ENCODE peak calls at places on chromosomes 11 and 22, in ten cellular contexts. O is mucosa of gallbladder; N is stimulated activated CD4-positive, alpha-beta T cell treated with anti-CD3 and anti-CD28 coated beads, Interleukin-15, amount 100 ng/mL, for 1 hour; P is psoas muscle; T is epithelial cell of esophagus; M is GM03348; R is GM04503; Q is stimulated activated naive CD8-positive, alpha-beta T cell treated with anti-CD3 and anti-CD28 coated beads, Interleukin-15, Interleukin-2, amounts not matched to agents 100 U/mL and 50 U/mL, for 24 hours; Z is CD4-positive, CD25-positive, alpha-beta regulatory T cell; W is nephron progenitor cell. D is an unnamed sample.

GRCh38 chr11:104657083-104657482 is 241.2 kb downstream of the CASP12 start:
- DNase-seq in Z (no peak), N (no peak), W (no peak), P (no peak), M (no peak), Q (no peak), O (no peak), T (no peak), R (no peak), D (no peak)

GRCh38 chr22:22720201-22720723 is 75.8 kb downstream of the GGTLC2 start:
- DNase-seq in W (peak), O (peak), M (peak), T (peak), Z (peak), Q (peak), R (no peak), N (no peak), P (no peak), D (peak)

GRCh38 chr11:75341583-75341982 is 9.9 kb downstream of the ARRB1 start:
- DNase-seq in N (no peak), P (no peak), M (no peak), Z (no peak), T (no peak), R (no peak), Q (no peak), W (no peak), O (no peak), D (no peak)

GRCh38 chr22:29780781-29781676 is 13.9 kb downstream of the UQCR10 start:
- DNase-seq in W (no peak), Z (no peak), R (peak), M (peak), T (peak), P (no peak), N (no peak), O (no peak), Q (no peak), D (no peak)

GRCh38 chr22:38397189-38398097 is 57.6 kb downstream of the KCNJ4 start:
- DNase-seq in Q (peak), T (peak), W (peak), O (no peak), M (peak), R (no peak), P (no peak), N (no peak), Z (no peak), D (no peak)

GRCh38 chr11:64251722-64251985 is 324 bp downstream of the PLCB3 start:
- DNase-seq in M (no peak), R (no peak), Q (no peak), T (no peak), N (no peak), W (no peak), Z (no peak), O (no peak), P (no peak), D (no peak)

GRCh38 chr22:23388492-23389009 is 191.5 kb downstream of the IGLL1 start:
- DNase-seq in W (no peak), T (no peak), N (no peak), M (no peak), P (no peak), R (no peak), Z (no peak), Q (no peak), O (no peak), D (no peak)

GRCh38 chr11:69361466-69361865 is 67.5 kb downstream of the MYEOV start:
- DNase-seq in Z (no peak), P (no peak), N (no peak), Q (no peak), T (no peak), R (no peak), M (no peak), O (no peak), W (no peak), D (no peak)

GRCh38 chr22:38443675-38444521 is 11.1 kb downstream of the KCNJ4 start:
- DNase-seq in T (peak), O (no peak), M (no peak), R (no peak), W (no peak), P (no peak), Z (no peak), N (no peak), Q (no peak), D (no peak)

GRCh38 chr22:28899199-28899853 is 16.0 kb downstream of the ZNRF3 start:
- DNase-seq in N (no peak), W (no peak), T (peak), M (peak), Q (peak), P (no peak), O (no peak), R (no peak), Z (peak), D (no peak)

GRCh38 chr11:130092661-130093060 is 23.0 kb downstream of the APLP2 start:
- DNase-seq in Q (no peak), W (no peak), R (no peak), O (no peak), P (no peak), T (no peak), Z (no peak), N (no peak), M (no peak), D (no peak)

GRCh38 chr11:118928870-118929495 is 3.3 kb upstream of the BCL9L start:
- DNase-seq in T (peak), W (peak), P (no peak), R (no peak), Q (peak), Z (no peak), N (no peak), O (no peak), M (peak), D (no peak)

GRCh38 chr11:120663142-120663541 is 151.6 kb downstream of the GRIK4 start:
- DNase-seq in Q (no peak), O (no peak), N (no peak), M (no peak), W (no peak), T (no peak), Z (no peak), P (no peak), R (no peak), D (no peak)

GRCh38 chr22:30521368-30522156 is 16.1 kb upstream of the SEC14L4 start:
- DNase-seq in W (no peak), R (no peak), T (no peak), N (no peak), M (no peak), Q (no peak), P (no peak), O (no peak), Z (no peak), D (no peak)